ENCODE peak calls at places on chromosomes 12 and 14, in ten cellular contexts. W, D, C, S, O, I, B, E, Y and U are unnamed samples.

GRCh38 chr14:60561845-60562746 is 53.1 kb downstream of the SIX6 start:
- DNase-seq in W (no peak), D (peak; percentile 19), C (peak; percentile 61), S (no peak), O (peak; percentile 80), I (peak; percentile 69), B (peak; percentile 9), E (peak; percentile 82), Y (peak; percentile 72), U (peak; percentile 5)

GRCh38 chr12:107992870-107993451 is 136.1 kb upstream of the WSCD2 start:
- DNase-seq in W (no peak), D (no peak), C (no peak), S (no peak), O (peak; percentile 30), I (no peak), B (no peak), E (peak; percentile 18), Y (peak; percentile 31), U (no peak)

GRCh38 chr14:54787263-54787662 is 115.4 kb downstream of the GCH1 start:
- DNase-seq in W (no peak), D (no peak), C (no peak), S (no peak), O (no peak), I (no peak), B (no peak), E (no peak), Y (no peak), U (no peak)

GRCh38 chr12:123094349-123095073 is 56.4 kb downstream of the PITPNM2 start:
- DNase-seq in W (no peak), D (no peak), C (peak; percentile 40), S (peak; percentile 71), O (peak; percentile 85), I (no peak), B (no peak), E (peak; percentile 88), Y (no peak), U (no peak)

GRCh38 chr14:99234982-99235491 is 37.0 kb downstream of the BCL11B start:
- DNase-seq in W (no peak), D (no peak), C (no peak), S (no peak), O (no peak), I (no peak), B (peak; percentile 84), E (no peak), Y (no peak), U (no peak)

GRCh38 chr14:106872619-106873446 is 1346.5 kb downstream of the TMEM121 start:
- DNase-seq in W (peak; percentile 67), D (no peak), C (no peak), S (no peak), O (no peak), I (no peak), B (peak; percentile 89), E (no peak), Y (peak; percentile 4), U (no peak)

GRCh38 chr12:85626031-85626781 is 210.0 kb downstream of the RASSF9 start:
- DNase-seq in W (no peak), D (no peak), C (peak; percentile 47), S (peak; percentile 27), O (peak; percentile 64), I (peak; percentile 48), B (no peak), E (peak; percentile 88), Y (no peak), U (no peak)

GRCh38 chr12:119328111-119328510 is 6.4 kb upstream of the CCDC60 start:
- DNase-seq in W (no peak), D (no peak), C (no peak), S (no peak), O (no peak), I (no peak), B (no peak), E (no peak), Y (no peak), U (no peak)

GRCh38 chr12:101793401-101793800 is 37.4 kb downstream of the GNPTAB start:
- DNase-seq in W (no peak), D (no peak), C (no peak), S (peak; percentile 57), O (peak; percentile 60), I (no peak), B (no peak), E (peak; percentile 76), Y (no peak), U (no peak)

GRCh38 chr14:25350802-25351201 is 300.9 kb upstream of the STXBP6 start:
- DNase-seq in W (no peak), D (no peak), C (no peak), S (no peak), O (no peak), I (no peak), B (no peak), E (no peak), Y (no peak), U (no peak)

GRCh38 chr12:8127138-8127537 is 3.7 kb downstream of the CLEC4A start:
- DNase-seq in W (no peak), D (no peak), C (no peak), S (no peak), O (no peak), I (no peak), B (no peak), E (no peak), Y (no peak), U (no peak)

GRCh38 chr14:28294834-28295440 is 471.6 kb upstream of the FOXG1 start:
- DNase-seq in W (no peak), D (no peak), C (no peak), S (no peak), O (no peak), I (peak; percentile 40), B (no peak), E (no peak), Y (peak; percentile 22), U (no peak)

GRCh38 chr14:56160058-56160457 is 41.8 kb downstream of the PELI2 start:
- DNase-seq in W (no peak), D (no peak), C (no peak), S (no peak), O (peak; percentile 20), I (no peak), B (no peak), E (no peak), Y (no peak), U (no peak)

GRCh38 chr14:70812124-70812818 is 3.0 kb upstream of the MAP3K9 start:
- DNase-seq in W (no peak), D (no peak), C (no peak), S (no peak), O (no peak), I (no peak), B (no peak), E (no peak), Y (no peak), U (no peak)

GRCh38 chr14:99821519-99822165 is 28.4 kb downstream of the EML1 start:
- DNase-seq in W (no peak), D (no peak), C (peak; percentile 87), S (peak; percentile 70), O (peak; percentile 91), I (peak; percentile 70), B (no peak), E (peak; percentile 85), Y (no peak), U (no peak)

GRCh38 chr12:92854344-92854743 is 74.8 kb downstream of the EEA1 start:
- DNase-seq in W (no peak), D (no peak), C (no peak), S (no peak), O (no peak), I (no peak), B (no peak), E (no peak), Y (no peak), U (no peak)

GRCh38 chr12:8692573-8692972 is 5.2 kb upstream of the RIMKLB start:
- DNase-seq in W (no peak), D (peak; percentile 51), C (no peak), S (no peak), O (peak; percentile 18), I (no peak), B (no peak), E (peak; percentile 71), Y (peak; percentile 79), U (peak; percentile 62)

GRCh38 chr12:113129664-113130456 is 5.7 kb downstream of the RASAL1 start:
- DNase-seq in W (no peak), D (no peak), C (no peak), S (no peak), O (no peak), I (no peak), B (no peak), E (no peak), Y (no peak), U (no peak)

GRCh38 chr12:48069253-48069652 is 36.6 kb downstream of the SENP1 start:
- DNase-seq in W (no peak), D (no peak), C (no peak), S (no peak), O (peak; percentile 2), I (no peak), B (no peak), E (peak; percentile 10), Y (no peak), U (no peak)

GRCh38 chr12:14410177-14410576 is 44.7 kb downstream of the ATF7IP start:
- DNase-seq in W (no peak), D (no peak), C (no peak), S (no peak), O (no peak), I (no peak), B (no peak), E (no peak), Y (no peak), U (no peak)

GRCh38 chr14:59020382-59020781 is 168.1 kb upstream of the DAAM1 start:
- DNase-seq in W (no peak), D (no peak), C (no peak), S (no peak), O (peak; percentile 23), I (no peak), B (no peak), E (peak; percentile 46), Y (peak; percentile 2), U (no peak)

GRCh38 chr14:104801284-104802119 is 601 bp downstream of the ZBTB42 start:
- DNase-seq in W (no peak), D (no peak), C (no peak), S (no peak), O (no peak), I (no peak), B (no peak), E (no peak), Y (no peak), U (no peak)

GRCh38 chr12:6382371-6382770 is 1.6 kb upstream of the LTBR start:
- DNase-seq in W (no peak), D (no peak), C (no peak), S (no peak), O (no peak), I (no peak), B (no peak), E (no peak), Y (no peak), U (no peak)

GRCh38 chr12:59874781-59875180 is 279.0 kb downstream of the SLC16A7 start:
- DNase-seq in W (no peak), D (no peak), C (no peak), S (no peak), O (no peak), I (no peak), B (no peak), E (peak; percentile 21), Y (no peak), U (no peak)

GRCh38 chr12:67151891-67152290 is 117.3 kb upstream of the CAND1 start:
- DNase-seq in W (no peak), D (no peak), C (no peak), S (no peak), O (peak; percentile 1), I (peak; percentile 5), B (no peak), E (no peak), Y (no peak), U (no peak)

GRCh38 chr12:124769881-124770512 is 93.7 kb downstream of the SCARB1 start:
- DNase-seq in W (no peak), D (no peak), C (no peak), S (no peak), O (no peak), I (no peak), B (no peak), E (no peak), Y (no peak), U (no peak)

GRCh38 chr12:112928978-112929377 is 9.3 kb upstream of the OAS3 start:
- DNase-seq in W (no peak), D (no peak), C (no peak), S (no peak), O (no peak), I (no peak), B (no peak), E (no peak), Y (no peak), U (no peak)

GRCh38 chr12:607541-608001 is 55.7 kb downstream of the NINJ2 start:
- DNase-seq in W (no peak), D (no peak), C (no peak), S (no peak), O (no peak), I (no peak), B (no peak), E (no peak), Y (no peak), U (no peak)